ENCODE peak calls at places on chromosomes 16 and 17, in eight cellular contexts. Q is ascending aorta, K is AG09309, F is GM06990, Z is upper lobe of right lung, J is cardiac fibroblast, A is osteoblast, O is fibroblast of lung. S is an unnamed sample.

GRCh38 chr16:27436065-27436464 is 34.1 kb downstream of the IL21R start:
- DNase-seq in Q (peak), K (no peak), F (no peak), Z (peak), J (no peak), A (peak), O (no peak), S (no peak)

GRCh38 chr16:89931964-89932363 is 8.8 kb downstream of the TUBB3 start:
- DNase-seq in Q (no peak), K (no peak), F (no peak), Z (no peak), J (no peak), A (peak), O (no peak), S (no peak)

GRCh38 chr17:78722101-78722761 is 59.8 kb downstream of the CYTH1 start:
- DNase-seq in Q (no peak), K (no peak), F (peak), Z (peak), J (no peak), A (no peak), O (no peak), S (no peak)

GRCh38 chr16:48099455-48099854 is 56.3 kb downstream of the ABCC12 start:
- DNase-seq in Q (no peak), K (no peak), F (no peak), Z (no peak), J (peak), A (peak), O (no peak), S (no peak)

GRCh38 chr17:41322264-41322902 is 6.9 kb upstream of the KRTAP17-1 start:
- DNase-seq in Q (no peak), K (peak), F (no peak), Z (no peak), J (peak), A (peak), O (peak), S (peak)

GRCh38 chr17:45121055-45121454 is 11.3 kb downstream of the PLCD3 start:
- DNase-seq in Q (no peak), K (no peak), F (no peak), Z (no peak), J (no peak), A (no peak), O (no peak), S (no peak)

GRCh38 chr17:43170140-43170765 is 761 bp upstream of the NBR1 start:
- DNase-seq in Q (peak), K (peak), F (peak), Z (peak), J (peak), A (peak), O (peak), S (peak)

GRCh38 chr17:55063857-55064485 is 95.4 kb downstream of the STXBP4 start:
- DNase-seq in Q (no peak), K (no peak), F (no peak), Z (no peak), J (no peak), A (no peak), O (no peak), S (no peak)

GRCh38 chr17:45265823-45266222 is 3.9 kb upstream of the SPATA32 start:
- DNase-seq in Q (no peak), K (peak), F (no peak), Z (no peak), J (peak), A (peak), O (peak), S (no peak)

GRCh38 chr16:15507299-15507958 is 73.0 kb downstream of the BMERB1 start:
- DNase-seq in Q (peak), K (peak), F (no peak), Z (no peak), J (peak), A (peak), O (peak), S (peak)

GRCh38 chr17:66625321-66625767 is 209.6 kb upstream of the CACNG5 start:
- DNase-seq in Q (no peak), K (no peak), F (no peak), Z (no peak), J (peak), A (no peak), O (peak), S (peak)

GRCh38 chr16:11085025-11085485 is 140.7 kb downstream of the CLEC16A start:
- DNase-seq in Q (no peak), K (no peak), F (no peak), Z (no peak), J (no peak), A (no peak), O (peak), S (no peak)

GRCh38 chr16:9297437-9298113 is 206.1 kb downstream of the HAPSTR1 start:
- DNase-seq in Q (no peak), K (no peak), F (no peak), Z (no peak), J (no peak), A (no peak), O (no peak), S (no peak)

GRCh38 chr17:32445075-32445427 is 741 bp downstream of the PSMD11 start:
- DNase-seq in Q (no peak), K (no peak), F (no peak), Z (no peak), J (peak), A (peak), O (peak), S (peak)

GRCh38 chr16:88391497-88391850 is 8.7 kb downstream of the ZNF469 start:
- DNase-seq in Q (no peak), K (no peak), F (no peak), Z (no peak), J (no peak), A (peak), O (no peak), S (no peak)

GRCh38 chr17:15265131-15265530 is at the start of gene PMP22:
- DNase-seq in Q (no peak), K (no peak), F (no peak), Z (no peak), J (peak), A (peak), O (no peak), S (no peak)

GRCh38 chr17:39926588-39927100 is 757 bp downstream of the ORMDL3 start:
- DNase-seq in Q (peak), K (no peak), F (peak), Z (peak), J (peak), A (peak), O (peak), S (peak)

GRCh38 chr16:56882077-56882476 is 17.1 kb downstream of the SLC12A3 start:
- DNase-seq in Q (no peak), K (no peak), F (no peak), Z (no peak), J (no peak), A (peak), O (no peak), S (no peak)

GRCh38 chr17:77291591-77292386 is 151.0 kb downstream of the SEC14L1 start:
- DNase-seq in Q (no peak), K (no peak), F (no peak), Z (no peak), J (no peak), A (peak), O (peak), S (peak)

GRCh38 chr17:794876-795275 is 12.7 kb downstream of the MRM3 start:
- DNase-seq in Q (peak), K (peak), F (no peak), Z (peak), J (peak), A (peak), O (peak), S (peak)

GRCh38 chr16:80667925-80668324 is 127.1 kb downstream of the DYNLRB2 start:
- DNase-seq in Q (no peak), K (no peak), F (no peak), Z (no peak), J (no peak), A (no peak), O (no peak), S (no peak)

GRCh38 chr17:29619251-29619650 is 3.5 kb downstream of the CORO6 start:
- DNase-seq in Q (no peak), K (no peak), F (no peak), Z (peak), J (peak), A (peak), O (peak), S (peak)

GRCh38 chr16:69334696-69335095 is 4.3 kb upstream of the PDF start:
- DNase-seq in Q (no peak), K (no peak), F (no peak), Z (peak), J (no peak), A (no peak), O (no peak), S (no peak)

GRCh38 chr17:59423137-59423703 is 91.8 kb downstream of the YPEL2 start:
- DNase-seq in Q (peak), K (no peak), F (no peak), Z (no peak), J (peak), A (peak), O (peak), S (peak)

GRCh38 chr17:48587276-48588073 is 2.6 kb downstream of the HOXB3 start:
- DNase-seq in Q (no peak), K (no peak), F (no peak), Z (peak), J (no peak), A (no peak), O (no peak), S (no peak)

GRCh38 chr16:17773698-17774101 is 302.9 kb upstream of the XYLT1 start:
- DNase-seq in Q (no peak), K (no peak), F (no peak), Z (no peak), J (no peak), A (peak), O (peak), S (no peak)

GRCh38 chr16:35176449-35176848 is 1717.0 kb downstream of the TP53TG3F start:
- DNase-seq in Q (no peak), K (no peak), F (no peak), Z (no peak), J (no peak), A (no peak), O (no peak), S (no peak)

GRCh38 chr17:74768069-74768762 is 7.9 kb downstream of the NAT9 start:
- DNase-seq in Q (peak), K (no peak), F (no peak), Z (peak), J (peak), A (peak), O (peak), S (no peak)

GRCh38 chr17:27868565-27868964 is 24.6 kb downstream of the LYRM9 start:
- DNase-seq in Q (no peak), K (no peak), F (no peak), Z (no peak), J (no peak), A (no peak), O (no peak), S (no peak)
- TF ChIP-seq CTCF in Q (no peak), K (no peak), F (peak), Z (no peak), J (no peak), A (no peak), O (no peak), S (no peak)

GRCh38 chr17:81129289-81129688 is 36.0 kb upstream of the PVALEF start:
- DNase-seq in Q (no peak), K (no peak), F (no peak), Z (no peak), J (no peak), A (no peak), O (no peak), S (no peak)
- TF ChIP-seq CTCF in Q (no peak), K (peak), F (no peak), Z (no peak), J (no peak), A (no peak), O (no peak), S (no peak)

DNA sequence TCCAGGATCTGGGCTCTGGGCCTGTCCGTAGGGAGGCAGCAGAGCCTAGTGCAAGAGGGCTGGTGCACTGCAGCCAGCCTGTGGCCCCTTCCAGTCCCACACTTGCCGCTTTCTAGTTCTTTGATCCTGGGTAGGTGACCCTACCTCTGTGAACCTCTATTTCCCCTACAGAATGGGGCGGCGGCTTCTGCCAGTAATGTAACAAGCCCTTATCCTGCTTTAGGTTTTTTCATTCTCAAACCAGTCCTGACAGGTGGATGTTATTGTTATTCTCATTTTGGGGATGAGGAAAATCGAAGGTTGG is 744 bp downstream of the E4F1 start:
- DNase-seq in Q (no peak), K (peak), F (no peak), Z (no peak), J (peak), A (peak), O (peak), S (no peak)
- TF ChIP-seq CTCF in Q (no peak), K (peak), F (no peak), Z (no peak), J (peak), A (peak), O (peak), S (peak)

GRCh38 chr16:85812031-85812807 is 12.7 kb downstream of the COX4I1 start:
- DNase-seq in Q (peak), K (no peak), F (no peak), Z (peak), J (no peak), A (peak), O (no peak), S (no peak)
- TF ChIP-seq CTCF in Q (no peak), K (no peak), F (no peak), Z (no peak), J (no peak), A (no peak), O (no peak), S (no peak)

GRCh38 chr17:62703269-62703775 is 75.9 kb downstream of the MRC2 start:
- DNase-seq in Q (peak), K (no peak), F (no peak), Z (no peak), J (no peak), A (peak), O (peak), S (peak)
- TF ChIP-seq CTCF in Q (no peak), K (no peak), F (no peak), Z (no peak), J (no peak), A (no peak), O (no peak), S (no peak)

DNA sequence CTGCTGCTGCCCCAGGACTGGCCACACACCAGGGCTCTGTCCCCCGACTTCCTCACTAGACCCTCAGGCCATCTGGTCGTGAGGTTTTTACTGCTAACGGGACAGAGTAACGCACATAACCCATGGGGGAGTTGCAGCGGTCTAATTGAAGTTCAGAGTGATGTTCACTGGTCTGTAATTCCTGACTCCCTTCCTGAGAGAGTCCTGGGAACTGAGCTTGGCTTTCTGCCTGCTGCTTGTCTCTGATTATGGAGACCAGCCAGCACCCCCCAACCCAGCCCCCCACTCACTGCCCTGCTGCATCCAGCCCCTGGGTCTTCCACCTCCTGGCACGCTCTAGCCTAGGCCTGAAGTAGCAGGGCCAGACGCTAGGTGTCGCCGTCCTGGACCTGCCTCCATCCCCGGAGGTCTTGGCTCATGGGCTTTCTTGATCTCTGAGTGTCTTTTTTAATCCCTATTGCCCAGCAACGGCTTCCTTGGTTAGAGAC is 192.9 kb downstream of the CCDC182 start:
- DNase-seq in Q (peak), K (no peak), F (peak), Z (no peak), J (peak), A (no peak), O (peak), S (peak)
- TF ChIP-seq CTCF in Q (peak), K (peak), F (peak), Z (peak), J (peak), A (peak), O (peak), S (peak)

DNA sequence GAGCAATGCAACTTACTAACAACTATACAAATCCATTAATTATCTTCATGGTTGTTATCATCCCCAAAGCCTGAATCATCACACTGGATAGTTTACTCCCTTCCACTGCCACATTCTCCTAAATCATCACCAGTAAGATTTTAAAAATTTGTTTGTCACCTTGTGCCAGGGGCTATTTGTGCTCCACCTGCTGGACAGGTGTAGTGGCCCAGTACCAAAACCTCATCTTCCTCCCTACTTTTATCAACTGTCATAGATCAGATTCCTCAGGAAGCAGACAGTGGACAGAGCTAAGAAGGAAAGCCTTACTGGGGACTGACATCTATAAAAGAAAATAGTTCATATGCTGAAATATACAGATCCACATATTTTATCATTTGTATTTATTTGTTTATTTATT is 280.4 kb downstream of the CDH11 start:
- DNase-seq in Q (no peak), K (no peak), F (no peak), Z (no peak), J (no peak), A (no peak), O (no peak), S (no peak)
- TF ChIP-seq CTCF in Q (no peak), K (no peak), F (no peak), Z (no peak), J (peak), A (no peak), O (no peak), S (no peak)

GRCh38 chr16:49464877-49465504 is 91.4 kb downstream of the C16orf78 start:
- DNase-seq in Q (peak), K (no peak), F (no peak), Z (no peak), J (no peak), A (no peak), O (no peak), S (no peak)
- TF ChIP-seq CTCF in Q (no peak), K (no peak), F (peak), Z (no peak), J (peak), A (peak), O (no peak), S (no peak)

GRCh38 chr17:64940055-64940454 is 20.8 kb upstream of the LRRC37A3 start:
- DNase-seq in Q (no peak), K (no peak), F (no peak), Z (no peak), J (no peak), A (no peak), O (no peak), S (peak)

GRCh38 chr17:64941761-64942160 is 22.5 kb upstream of the LRRC37A3 start:
- DNase-seq in Q (no peak), K (no peak), F (no peak), Z (no peak), J (no peak), A (no peak), O (no peak), S (no peak)

GRCh38 chr17:64938290-64938689 is 19.0 kb upstream of the LRRC37A3 start:
- DNase-seq in Q (no peak), K (no peak), F (no peak), Z (no peak), J (no peak), A (no peak), O (no peak), S (peak)

GRCh38 chr17:64941045-64941444 is 21.8 kb upstream of the LRRC37A3 start:
- DNase-seq in Q (no peak), K (no peak), F (no peak), Z (no peak), J (no peak), A (no peak), O (no peak), S (no peak)

DNA sequence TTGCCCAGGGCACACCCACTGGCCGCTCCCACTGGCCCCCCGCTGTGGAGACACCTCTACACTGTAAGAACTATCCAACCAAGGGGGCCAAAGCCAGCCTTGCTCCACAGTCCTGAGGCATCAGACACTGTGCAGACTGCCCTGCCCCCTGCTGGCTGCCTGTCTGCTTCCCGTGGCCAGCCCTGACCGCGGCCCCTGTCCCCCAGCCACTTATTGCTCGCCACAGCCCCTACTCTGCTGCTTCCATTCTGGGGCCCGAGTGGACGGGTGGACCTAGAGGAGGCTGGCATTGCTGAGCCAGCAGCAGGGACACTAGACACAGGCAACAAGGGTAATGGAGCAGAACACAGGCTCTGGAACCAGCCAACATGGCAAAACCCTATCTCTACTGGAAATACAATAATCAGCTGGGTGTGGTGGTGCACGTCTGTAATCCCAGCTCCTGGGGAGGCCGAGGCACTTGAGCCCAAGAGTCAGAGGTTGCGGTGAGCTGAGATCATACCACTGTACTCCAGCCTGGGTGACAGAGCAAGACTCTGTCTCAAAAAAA is 19.7 kb upstream of the LRRC37A3 start:
- DNase-seq in Q (no peak), K (no peak), F (peak), Z (peak), J (peak), A (peak), O (no peak), S (peak)
- TF ChIP-seq CTCF in Q (peak), K (peak), F (peak), Z (peak), J (peak), A (peak), O (peak), S (peak)

DNA sequence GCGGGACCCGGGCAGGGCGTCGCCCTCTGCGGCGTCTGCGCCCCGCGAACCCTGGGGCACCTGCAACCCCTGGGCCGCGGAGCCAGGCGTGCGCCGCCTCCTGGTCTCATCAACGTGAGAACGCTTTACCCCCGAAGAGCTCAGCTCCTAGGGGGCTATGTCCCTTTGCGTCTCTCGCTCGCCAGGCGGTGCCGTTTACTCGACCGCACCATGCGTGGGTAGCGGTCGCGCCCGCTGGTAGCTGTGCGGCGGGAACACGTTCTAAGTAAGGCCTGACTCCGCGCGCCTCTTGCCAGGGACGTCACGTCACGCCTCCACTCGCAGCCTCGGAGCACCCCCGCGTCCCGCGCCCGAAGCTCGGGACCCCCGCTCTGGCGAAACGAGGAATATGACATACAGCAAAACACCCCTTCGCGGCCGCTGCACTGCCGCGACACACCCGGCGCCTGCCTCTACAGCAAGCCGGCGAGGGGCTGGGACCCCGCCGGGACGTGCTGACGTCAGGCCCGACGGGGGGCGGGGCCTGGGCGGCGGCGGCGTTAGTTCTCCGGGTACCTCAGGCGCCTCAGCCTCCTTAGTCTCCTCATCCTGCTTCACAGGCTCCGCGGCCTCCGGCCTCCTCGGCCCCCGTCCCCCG is at the start of gene RAB11FIP3:
- DNase-seq in Q (peak), K (no peak), F (peak), Z (peak), J (peak), A (peak), O (peak), S (peak)
- TF ChIP-seq CTCF in Q (no peak), K (no peak), F (peak), Z (peak), J (no peak), A (no peak), O (no peak), S (peak)